ENCODE peak calls at places on chromosomes 1 and 21, in seven cellular contexts. F is astrocyte of the spinal cord, R is fibroblast of mammary gland, L is bronchial epithelial cell, T is tibial nerve, W is pancreas, Z is heart left ventricle. G is an unnamed sample.

GRCh38 chr1:183070923-183071618 is 47.9 kb downstream of the LAMC1 start:
- DNase-seq in F (peak; percentile 96), R (peak; percentile 93), L (no peak), T (no peak), W (no peak), Z (no peak), G (no peak)

GRCh38 chr1:7425229-7425628 is 345.9 kb upstream of the VAMP3 start:
- DNase-seq in F (no peak), R (no peak), L (no peak), T (no peak), W (no peak), Z (no peak), G (no peak)

GRCh38 chr1:234538062-234538731 is 59.2 kb upstream of the TARBP1 start:
- DNase-seq in F (no peak), R (no peak), L (no peak), T (no peak), W (no peak), Z (no peak), G (no peak)

GRCh38 chr1:194267021-194267420 is 1080.6 kb upstream of the B3GALT2 start:
- DNase-seq in F (no peak), R (no peak), L (no peak), T (no peak), W (no peak), Z (no peak), G (no peak)

GRCh38 chr1:56799605-56800398 is 19.4 kb downstream of the FYB2 start:
- DNase-seq in F (peak; percentile 42), R (no peak), L (peak; percentile 50), T (no peak), W (no peak), Z (no peak), G (no peak)

GRCh38 chr1:41633764-41634163 is 149.3 kb upstream of the EDN2 start:
- DNase-seq in F (no peak), R (peak; percentile 30), L (no peak), T (no peak), W (no peak), Z (no peak), G (no peak)

GRCh38 chr1:216175714-216176113 is 247.5 kb downstream of the USH2A start:
- DNase-seq in F (no peak), R (no peak), L (no peak), T (no peak), W (no peak), Z (no peak), G (no peak)

GRCh38 chr1:64915381-64916274 is 50.7 kb downstream of the JAK1 start:
- DNase-seq in F (peak; percentile 80), R (peak; percentile 90), L (peak; percentile 93), T (no peak), W (no peak), Z (no peak), G (no peak)

GRCh38 chr21:33541105-33541711 is 709 bp downstream of the GART start:
- DNase-seq in F (peak; percentile 29), R (peak; percentile 28), L (no peak), T (no peak), W (no peak), Z (no peak), G (no peak)

GRCh38 chr1:93114403-93114802 is 35.3 kb downstream of the MTF2 start:
- DNase-seq in F (no peak), R (peak; percentile 37), L (peak; percentile 34), T (no peak), W (no peak), Z (no peak), G (no peak)

GRCh38 chr1:1527092-1527816 is 13.2 kb downstream of the TMEM240 start:
- DNase-seq in F (no peak), R (no peak), L (no peak), T (no peak), W (no peak), Z (no peak), G (no peak)

GRCh38 chr1:47618830-47619229 is 181.0 kb downstream of the FOXD2 start:
- DNase-seq in F (no peak), R (no peak), L (no peak), T (no peak), W (no peak), Z (peak; percentile 6), G (no peak)

GRCh38 chr1:33429846-33430750 is 797 bp downstream of the PHC2 start:
- DNase-seq in F (no peak), R (no peak), L (no peak), T (no peak), W (peak; percentile 76), Z (peak; percentile 40), G (peak; percentile 63)

GRCh38 chr1:61441723-61442262 is 283.1 kb downstream of the TM2D1 start:
- DNase-seq in F (peak; percentile 57), R (peak; percentile 97), L (no peak), T (no peak), W (no peak), Z (peak; percentile 76), G (no peak)

GRCh38 chr1:193183019-193183643 is 3.3 kb downstream of the B3GALT2 start:
- DNase-seq in F (peak; percentile 74), R (peak; percentile 67), L (peak; percentile 67), T (no peak), W (no peak), Z (no peak), G (no peak)

GRCh38 chr1:231161711-231162299 is at the start of gene TRIM67:
- DNase-seq in F (no peak), R (no peak), L (no peak), T (no peak), W (no peak), Z (no peak), G (no peak)

GRCh38 chr1:12636098-12636950 is 7.6 kb upstream of the AADACL4 start:
- DNase-seq in F (peak; percentile 58), R (peak; percentile 77), L (no peak), T (no peak), W (no peak), Z (peak; percentile 69), G (no peak)

GRCh38 chr1:67214420-67215174 is 48.3 kb downstream of the IL23R start:
- DNase-seq in F (no peak), R (peak; percentile 35), L (peak; percentile 39), T (no peak), W (no peak), Z (no peak), G (no peak)

GRCh38 chr1:175225805-175226129 is 33.2 kb upstream of the KIAA0040 start:
- DNase-seq in F (no peak), R (no peak), L (no peak), T (no peak), W (no peak), Z (no peak), G (no peak)
- TF ChIP-seq CTCF in F (no peak), R (no peak), L (no peak), T (no peak), W (no peak), Z (no peak), G (no peak)

GRCh38 chr1:35646043-35646442 is 4.7 kb upstream of the PSMB2 start:
- DNase-seq in F (no peak), R (peak; percentile 31), L (no peak), T (no peak), W (no peak), Z (no peak), G (no peak)
- TF ChIP-seq CTCF in F (peak; percentile 28), R (peak; percentile 19), L (no peak), T (no peak), W (no peak), Z (no peak), G (no peak)

DNA sequence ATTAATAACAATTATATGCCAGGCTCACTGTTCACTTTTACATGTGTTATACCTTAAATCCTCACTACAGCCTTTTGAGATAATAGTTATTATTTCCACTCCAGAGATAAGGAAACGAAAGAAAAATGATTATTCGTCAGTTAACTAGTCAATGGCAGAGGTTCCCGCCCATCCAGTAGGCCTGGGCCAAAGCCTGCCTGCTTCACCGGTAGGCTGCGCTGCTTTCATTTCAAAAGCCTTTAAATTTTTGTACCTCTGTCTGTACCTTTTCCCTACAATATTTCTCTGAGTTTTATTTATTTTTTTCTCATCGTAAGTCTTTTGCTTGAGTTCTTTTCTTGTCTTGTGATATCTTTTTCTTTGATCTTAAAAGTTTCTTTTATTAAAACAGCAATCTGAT is 3.6 kb downstream of the GPR52 start:
- DNase-seq in F (no peak), R (no peak), L (no peak), T (no peak), W (no peak), Z (no peak), G (no peak)
- TF ChIP-seq CTCF in F (no peak), R (no peak), L (no peak), T (no peak), W (no peak), Z (no peak), G (no peak)

GRCh38 chr1:83836543-83836942 is 162.4 kb downstream of the TTLL7 start:
- DNase-seq in F (no peak), R (no peak), L (no peak), T (no peak), W (no peak), Z (no peak), G (no peak)

GRCh38 chr1:83832194-83832593 is 166.7 kb downstream of the TTLL7 start:
- DNase-seq in F (no peak), R (no peak), L (no peak), T (no peak), W (no peak), Z (no peak), G (no peak)

GRCh38 chr1:83838573-83838972 is 160.4 kb downstream of the TTLL7 start:
- DNase-seq in F (no peak), R (no peak), L (no peak), T (no peak), W (no peak), Z (no peak), G (no peak)

GRCh38 chr1:83839566-83840173 is 159.3 kb downstream of the TTLL7 start:
- DNase-seq in F (peak; percentile 18), R (peak; percentile 68), L (peak; percentile 75), T (no peak), W (no peak), Z (no peak), G (no peak)

DNA sequence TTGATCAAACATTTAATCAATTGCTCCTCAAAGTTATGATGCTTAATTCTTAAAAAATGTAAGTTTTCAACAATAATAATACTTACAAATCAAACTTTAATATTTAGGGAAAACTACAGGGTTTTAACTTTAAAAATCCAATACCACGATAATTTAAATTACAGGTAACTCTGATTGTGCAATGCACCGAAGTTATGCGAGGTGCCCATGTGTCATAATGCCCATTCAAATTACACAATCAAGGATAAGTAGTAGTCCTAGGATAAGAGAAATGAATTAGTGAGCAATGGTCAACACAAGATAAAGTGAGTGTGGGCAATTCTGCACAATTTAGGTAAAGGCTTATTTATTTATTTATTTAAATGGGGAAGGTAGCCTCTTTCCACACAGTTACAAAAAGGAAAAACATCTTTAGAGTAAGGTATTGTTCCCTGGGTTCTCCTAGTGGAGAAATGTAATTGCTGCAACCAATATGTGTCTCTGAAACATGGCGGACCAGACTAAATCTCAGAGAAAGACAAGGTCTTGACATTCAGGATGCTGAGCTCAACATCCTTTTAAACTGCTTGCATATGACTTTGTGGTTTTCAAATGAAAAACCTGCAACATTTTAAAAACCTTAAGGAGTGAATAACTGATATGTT is 164.2 kb downstream of the TTLL7 start:
- DNase-seq in F (no peak), R (no peak), L (no peak), T (no peak), W (no peak), Z (no peak), G (no peak)
- TF ChIP-seq CTCF in F (no peak), R (no peak), L (no peak), T (no peak), W (no peak), Z (no peak), G (no peak)

G was measured in mesothelial cell of epicardium.